ENCODE peak calls at places on chromosomes 7 and 10, in ten cellular contexts. One of them, this sample, is unnamed.

GRCh38 chr7:47215640-47216039 is 366.3 kb downstream of the TNS3 start:
- DNase-seq in A549: no peak
- DNase-seq in upper lobe of left lung: no peak
- DNase-seq in transverse colon: no peak
- DNase-seq in H1: no peak
- DNase-seq in GM12878: no peak
- DNase-seq in HepG2: no peak
- DNase-seq in sigmoid colon: no peak
- DNase-seq in ovary: no peak
- DNase-seq in stomach: no peak
- DNase-seq in this sample: no peak

GRCh38 chr10:50874723-50875122 is 10.7 kb downstream of the A1CF start:
- DNase-seq in A549: no peak
- DNase-seq in upper lobe of left lung: no peak
- DNase-seq in transverse colon: peak
- DNase-seq in H1: no peak
- DNase-seq in GM12878: no peak
- DNase-seq in HepG2: no peak
- DNase-seq in sigmoid colon: no peak
- DNase-seq in ovary: no peak
- DNase-seq in stomach: no peak
- DNase-seq in this sample: no peak

GRCh38 chr7:151439855-151440798 is at the start of gene CRYGN:
- DNase-seq in A549: no peak
- DNase-seq in upper lobe of left lung: no peak
- DNase-seq in transverse colon: no peak
- DNase-seq in H1: no peak
- DNase-seq in GM12878: no peak
- DNase-seq in HepG2: no peak
- DNase-seq in sigmoid colon: peak
- DNase-seq in ovary: peak
- DNase-seq in stomach: no peak
- DNase-seq in this sample: no peak

GRCh38 chr10:56319386-56319785 is 41.7 kb downstream of the ZWINT start:
- DNase-seq in A549: no peak
- DNase-seq in upper lobe of left lung: no peak
- DNase-seq in transverse colon: no peak
- DNase-seq in H1: no peak
- DNase-seq in GM12878: peak
- DNase-seq in HepG2: no peak
- DNase-seq in sigmoid colon: no peak
- DNase-seq in ovary: no peak
- DNase-seq in stomach: no peak
- DNase-seq in this sample: no peak

GRCh38 chr7:134710854-134711624 is 64.4 kb downstream of the BPGM start:
- DNase-seq in A549: no peak
- DNase-seq in upper lobe of left lung: no peak
- DNase-seq in transverse colon: no peak
- DNase-seq in H1: no peak
- DNase-seq in GM12878: no peak
- DNase-seq in HepG2: no peak
- DNase-seq in sigmoid colon: no peak
- DNase-seq in ovary: no peak
- DNase-seq in stomach: no peak
- DNase-seq in this sample: no peak

GRCh38 chr10:23096814-23097549 is 1.6 kb downstream of the MSRB2 start:
- DNase-seq in A549: no peak
- DNase-seq in upper lobe of left lung: peak
- DNase-seq in transverse colon: peak
- DNase-seq in H1: no peak
- DNase-seq in GM12878: no peak
- DNase-seq in HepG2: no peak
- DNase-seq in sigmoid colon: peak
- DNase-seq in ovary: peak
- DNase-seq in stomach: no peak
- DNase-seq in this sample: no peak

GRCh38 chr7:157471259-157472125 is 134.7 kb downstream of the DNAJB6 start:
- DNase-seq in A549: no peak
- DNase-seq in upper lobe of left lung: no peak
- DNase-seq in transverse colon: no peak
- DNase-seq in H1: no peak
- DNase-seq in GM12878: no peak
- DNase-seq in HepG2: no peak
- DNase-seq in sigmoid colon: peak
- DNase-seq in ovary: no peak
- DNase-seq in stomach: peak
- DNase-seq in this sample: no peak

GRCh38 chr10:115606081-115606480 is 512.9 kb downstream of the ATRNL1 start:
- DNase-seq in A549: no peak
- DNase-seq in upper lobe of left lung: no peak
- DNase-seq in transverse colon: no peak
- DNase-seq in H1: no peak
- DNase-seq in GM12878: no peak
- DNase-seq in HepG2: no peak
- DNase-seq in sigmoid colon: no peak
- DNase-seq in ovary: no peak
- DNase-seq in stomach: no peak
- DNase-seq in this sample: no peak

GRCh38 chr7:117666019-117666418 is 186.2 kb downstream of the CFTR start:
- DNase-seq in A549: peak
- DNase-seq in upper lobe of left lung: no peak
- DNase-seq in transverse colon: no peak
- DNase-seq in H1: no peak
- DNase-seq in GM12878: no peak
- DNase-seq in HepG2: no peak
- DNase-seq in sigmoid colon: no peak
- DNase-seq in ovary: no peak
- DNase-seq in stomach: no peak
- DNase-seq in this sample: no peak

GRCh38 chr10:122116331-122116730 is 127.4 kb downstream of the TACC2 start:
- DNase-seq in A549: no peak
- DNase-seq in upper lobe of left lung: no peak
- DNase-seq in transverse colon: no peak
- DNase-seq in H1: no peak
- DNase-seq in GM12878: no peak
- DNase-seq in HepG2: peak
- DNase-seq in sigmoid colon: no peak
- DNase-seq in ovary: no peak
- DNase-seq in stomach: no peak
- DNase-seq in this sample: no peak

GRCh38 chr10:77428776-77429395 is 208.7 kb downstream of the KCNMA1 start:
- DNase-seq in A549: peak
- DNase-seq in upper lobe of left lung: no peak
- DNase-seq in transverse colon: peak
- DNase-seq in H1: no peak
- DNase-seq in GM12878: no peak
- DNase-seq in HepG2: peak
- DNase-seq in sigmoid colon: peak
- DNase-seq in ovary: no peak
- DNase-seq in stomach: peak
- DNase-seq in this sample: no peak

GRCh38 chr7:151833691-151834090 is 43.2 kb downstream of the PRKAG2 start:
- DNase-seq in A549: no peak
- DNase-seq in upper lobe of left lung: no peak
- DNase-seq in transverse colon: no peak
- DNase-seq in H1: no peak
- DNase-seq in GM12878: no peak
- DNase-seq in HepG2: no peak
- DNase-seq in sigmoid colon: no peak
- DNase-seq in ovary: no peak
- DNase-seq in stomach: no peak
- DNase-seq in this sample: no peak

GRCh38 chr10:115171392-115171960 is 78.3 kb downstream of the ATRNL1 start:
- DNase-seq in A549: peak
- DNase-seq in upper lobe of left lung: no peak
- DNase-seq in transverse colon: no peak
- DNase-seq in H1: no peak
- DNase-seq in GM12878: no peak
- DNase-seq in HepG2: no peak
- DNase-seq in sigmoid colon: no peak
- DNase-seq in ovary: no peak
- DNase-seq in stomach: no peak
- DNase-seq in this sample: no peak

GRCh38 chr10:42864575-42864974 is 82.0 kb downstream of the BMS1 start:
- DNase-seq in A549: no peak
- DNase-seq in upper lobe of left lung: no peak
- DNase-seq in transverse colon: peak
- DNase-seq in H1: no peak
- DNase-seq in GM12878: no peak
- DNase-seq in HepG2: peak
- DNase-seq in sigmoid colon: no peak
- DNase-seq in ovary: no peak
- DNase-seq in stomach: no peak
- DNase-seq in this sample: no peak

GRCh38 chr10:73908853-73909611 is 1.9 kb upstream of the PLAU start:
- DNase-seq in A549: peak
- DNase-seq in upper lobe of left lung: peak
- DNase-seq in transverse colon: peak
- DNase-seq in H1: no peak
- DNase-seq in GM12878: peak
- DNase-seq in HepG2: peak
- DNase-seq in sigmoid colon: peak
- DNase-seq in ovary: no peak
- DNase-seq in stomach: no peak
- DNase-seq in this sample: peak

GRCh38 chr10:103843854-103844567 is 11.4 kb downstream of the SH3PXD2A start:
- DNase-seq in A549: no peak
- DNase-seq in upper lobe of left lung: no peak
- DNase-seq in transverse colon: no peak
- DNase-seq in H1: no peak
- DNase-seq in GM12878: no peak
- DNase-seq in HepG2: no peak
- DNase-seq in sigmoid colon: peak
- DNase-seq in ovary: no peak
- DNase-seq in stomach: peak
- DNase-seq in this sample: no peak

GRCh38 chr7:10662491-10662890 is 311.2 kb upstream of the PHF14 start:
- DNase-seq in A549: no peak
- DNase-seq in upper lobe of left lung: no peak
- DNase-seq in transverse colon: no peak
- DNase-seq in H1: no peak
- DNase-seq in GM12878: no peak
- DNase-seq in HepG2: no peak
- DNase-seq in sigmoid colon: no peak
- DNase-seq in ovary: no peak
- DNase-seq in stomach: no peak
- DNase-seq in this sample: no peak

GRCh38 chr10:32963102-32963501 is 5.1 kb upstream of the ITGB1 start:
- DNase-seq in A549: no peak
- DNase-seq in upper lobe of left lung: no peak
- DNase-seq in transverse colon: no peak
- DNase-seq in H1: no peak
- DNase-seq in GM12878: no peak
- DNase-seq in HepG2: no peak
- DNase-seq in sigmoid colon: no peak
- DNase-seq in ovary: no peak
- DNase-seq in stomach: no peak
- DNase-seq in this sample: no peak
- TF ChIP-seq EP300 in A549: no peak
- TF ChIP-seq EP300 in upper lobe of left lung: no peak
- TF ChIP-seq EP300 in transverse colon: no peak
- TF ChIP-seq EP300 in H1: no peak
- TF ChIP-seq EP300 in GM12878: no peak
- TF ChIP-seq EP300 in HepG2: no peak
- TF ChIP-seq EP300 in sigmoid colon: no peak
- TF ChIP-seq EP300 in ovary: no peak
- TF ChIP-seq EP300 in stomach: no peak
- TF ChIP-seq EP300 in this sample: peak

GRCh38 chr7:7812112-7812511 is 93.7 kb upstream of the RPA3 start:
- DNase-seq in A549: no peak
- DNase-seq in upper lobe of left lung: no peak
- DNase-seq in transverse colon: no peak
- DNase-seq in H1: no peak
- DNase-seq in GM12878: no peak
- DNase-seq in HepG2: no peak
- DNase-seq in sigmoid colon: no peak
- DNase-seq in ovary: no peak
- DNase-seq in stomach: no peak
- DNase-seq in this sample: no peak
- TF ChIP-seq EP300 in A549: no peak
- TF ChIP-seq EP300 in upper lobe of left lung: no peak
- TF ChIP-seq EP300 in transverse colon: no peak
- TF ChIP-seq EP300 in H1: no peak
- TF ChIP-seq EP300 in GM12878: no peak
- TF ChIP-seq EP300 in HepG2: no peak
- TF ChIP-seq EP300 in sigmoid colon: no peak
- TF ChIP-seq EP300 in ovary: no peak
- TF ChIP-seq EP300 in stomach: no peak
- TF ChIP-seq EP300 in this sample: no peak

DNA sequence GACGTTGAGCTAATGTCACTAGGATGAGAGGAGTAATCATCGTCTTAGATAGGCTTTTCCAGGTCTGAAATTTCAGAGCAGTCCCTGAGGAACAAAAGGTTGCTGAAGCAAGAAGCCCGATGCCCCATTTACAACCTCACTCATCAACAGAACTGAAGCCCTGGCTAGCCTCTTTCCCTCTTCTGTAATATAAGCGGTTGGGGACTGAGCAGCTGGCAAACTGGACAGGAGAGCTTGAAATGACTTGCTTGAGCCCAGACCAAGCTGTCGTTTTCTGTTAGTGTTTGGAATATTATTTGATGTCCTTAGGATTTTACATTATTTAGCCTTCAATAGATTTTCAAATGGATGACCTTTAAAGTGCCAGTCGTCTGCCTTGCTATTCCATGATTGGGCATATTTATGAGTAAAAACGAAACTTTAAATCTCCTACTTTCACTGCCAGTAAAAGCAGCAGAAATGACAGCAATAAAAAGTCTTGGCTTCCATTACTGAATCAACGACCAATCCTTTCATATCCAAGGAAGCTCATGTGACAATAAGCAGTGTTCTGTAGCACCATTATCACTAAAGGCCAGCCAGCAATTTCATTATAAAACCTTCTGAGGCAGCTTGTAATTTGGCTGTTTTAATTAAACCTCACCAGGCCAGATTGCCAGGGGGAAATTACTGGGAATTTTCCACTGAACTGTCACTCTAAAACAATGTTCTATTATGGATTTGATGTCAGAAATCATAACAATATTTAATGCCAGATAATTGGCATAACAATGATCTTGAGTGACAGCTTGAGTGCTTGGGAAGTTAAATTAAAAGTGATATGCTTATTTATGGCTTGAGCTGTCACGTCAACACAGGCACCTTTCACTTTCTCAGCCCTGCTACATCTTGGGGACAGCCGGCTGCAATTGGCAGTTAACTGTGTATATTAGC is 85.9 kb downstream of the LSMEM1 start:
- DNase-seq in A549: no peak
- DNase-seq in upper lobe of left lung: no peak
- DNase-seq in transverse colon: peak
- DNase-seq in H1: no peak
- DNase-seq in GM12878: no peak
- DNase-seq in HepG2: no peak
- DNase-seq in sigmoid colon: no peak
- DNase-seq in ovary: no peak
- DNase-seq in stomach: no peak
- DNase-seq in this sample: no peak
- TF ChIP-seq EP300 in A549: no peak
- TF ChIP-seq EP300 in upper lobe of left lung: no peak
- TF ChIP-seq EP300 in transverse colon: no peak
- TF ChIP-seq EP300 in H1: no peak
- TF ChIP-seq EP300 in GM12878: no peak
- TF ChIP-seq EP300 in HepG2: no peak
- TF ChIP-seq EP300 in sigmoid colon: no peak
- TF ChIP-seq EP300 in ovary: no peak
- TF ChIP-seq EP300 in stomach: no peak
- TF ChIP-seq EP300 in this sample: no peak

GRCh38 chr7:19508821-19509220 is 200.0 kb downstream of the POLR1F start:
- DNase-seq in A549: no peak
- DNase-seq in upper lobe of left lung: no peak
- DNase-seq in transverse colon: no peak
- DNase-seq in H1: no peak
- DNase-seq in GM12878: no peak
- DNase-seq in HepG2: no peak
- DNase-seq in sigmoid colon: no peak
- DNase-seq in ovary: no peak
- DNase-seq in stomach: no peak
- DNase-seq in this sample: no peak
- TF ChIP-seq EP300 in A549: no peak
- TF ChIP-seq EP300 in upper lobe of left lung: no peak
- TF ChIP-seq EP300 in transverse colon: no peak
- TF ChIP-seq EP300 in H1: no peak
- TF ChIP-seq EP300 in GM12878: no peak
- TF ChIP-seq EP300 in HepG2: no peak
- TF ChIP-seq EP300 in sigmoid colon: no peak
- TF ChIP-seq EP300 in ovary: no peak
- TF ChIP-seq EP300 in stomach: no peak
- TF ChIP-seq EP300 in this sample: no peak